ENCODE peak calls at places on chromosome 7, in seven cellular contexts. D, W, R, G, Q, Z and T are unnamed samples. For H3K4me1, the result is how much of the 10 kb centered on the place peaks cover.

GRCh38 chr7:36969376-36969775 is 245.1 kb upstream of the AOAH start:
- DNase-seq in R (no peak), D (no peak), Z (no peak), W (peak), G (no peak), Q (no peak), T (no peak)

GRCh38 chr7:141685285-141686035 is 16.5 kb downstream of the DENND11 start:
- DNase-seq in Z (peak), G (no peak), D (no peak), R (no peak), W (no peak), Q (no peak), T (no peak)

GRCh38 chr7:132650498-132650897 is 74.2 kb upstream of the PLXNA4 start:
- DNase-seq in W (no peak), D (no peak), R (no peak), G (peak), Z (peak), Q (no peak), T (no peak)

GRCh38 chr7:90250601-90251303 is 5.8 kb downstream of the CFAP69 start:
- DNase-seq in D (no peak), Z (peak), R (no peak), Q (no peak), W (no peak), G (peak), T (no peak)

GRCh38 chr7:70037171-70037933 is 439.1 kb downstream of the AUTS2 start:
- DNase-seq in Z (peak), G (peak), R (no peak), D (no peak), W (no peak), Q (no peak), T (no peak)

GRCh38 chr7:5450549-5451327 is 27.1 kb upstream of the TNRC18 start:
- DNase-seq in R (peak), D (peak), Q (peak), G (peak), W (peak), Z (peak), T (no peak)

GRCh38 chr7:142795339-142795863 is 24.6 kb downstream of the PRSS2 start:
- DNase-seq in Q (no peak), Z (peak), G (no peak), R (no peak), D (no peak), W (peak), T (no peak)

GRCh38 chr7:92404170-92404614 is 43.1 kb upstream of the GATAD1 start:
- DNase-seq in Z (no peak), D (no peak), G (no peak), W (peak), R (no peak), Q (no peak), T (no peak)

GRCh38 chr7:75951506-75951905 is 36.6 kb downstream of the POR start:
- DNase-seq in W (no peak), G (peak), D (peak), Q (no peak), R (no peak), Z (peak), T (no peak)

GRCh38 chr7:525740-526139 is 6.1 kb upstream of the PDGFA start:
- DNase-seq in D (no peak), W (no peak), Q (no peak), Z (peak), R (no peak), G (no peak), T (no peak)

GRCh38 chr7:18201349-18201748 is 173.7 kb upstream of the PRPS1L1 start:
- DNase-seq in D (peak), Q (no peak), G (no peak), Z (no peak), W (no peak), R (no peak), T (no peak)

GRCh38 chr7:749121-749520 is 22.0 kb upstream of the PRKAR1B start:
- DNase-seq in D (no peak), G (no peak), W (no peak), R (no peak), Q (peak), Z (peak), T (peak)

GRCh38 chr7:26699761-26700160 is 164.6 kb downstream of the SKAP2 start:
- DNase-seq in D (no peak), G (no peak), R (no peak), Q (no peak), Z (no peak), W (no peak), T (no peak)

GRCh38 chr7:101699884-101700283 is 70.8 kb upstream of the MYL10 start:
- DNase-seq in Q (no peak), G (no peak), Z (no peak), W (no peak), R (no peak), D (no peak), T (no peak)

GRCh38 chr7:36749282-36749960 is 25.1 kb upstream of the AOAH start:
- DNase-seq in Q (no peak), D (no peak), G (no peak), R (no peak), W (no peak), Z (peak), T (no peak)

GRCh38 chr7:121798896-121799295 is 74.1 kb upstream of the PTPRZ1 start:
- DNase-seq in R (peak), Q (no peak), D (no peak), Z (peak), W (no peak), G (no peak), T (no peak)

GRCh38 chr7:47526466-47526865 is 55.4 kb downstream of the TNS3 start:
- DNase-seq in Z (no peak), G (no peak), D (no peak), Q (no peak), W (no peak), R (no peak), T (no peak)

DNA sequence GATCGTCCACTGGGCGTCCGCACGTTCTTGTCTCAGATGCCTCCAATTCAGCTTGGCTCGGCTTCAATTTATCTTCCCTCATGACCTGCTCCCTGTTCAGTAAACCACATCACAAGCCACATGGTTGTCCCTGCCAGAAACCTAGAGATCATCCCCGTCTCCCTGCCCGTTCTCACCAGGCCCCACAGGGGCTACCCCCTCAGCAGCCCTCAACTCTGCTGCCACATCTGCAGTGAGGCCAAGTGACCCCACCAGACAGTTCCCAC is 14.1 kb upstream of the TTYH3 start:
- DNase-seq in G (no peak), W (no peak), D (no peak), R (no peak), Q (no peak), Z (no peak), T (no peak)
- H3K4me1 ChIP-seq in G (under half), W (under half), D (under half), R (under half), Q (under half), Z (under half), T (under half)

GRCh38 chr7:157930441-157930840 is 593.6 kb downstream of the DNAJB6 start:
- DNase-seq in R (no peak), G (no peak), Q (no peak), W (no peak), Z (no peak), D (no peak), T (no peak)

GRCh38 chr7:157927313-157927925 is 590.6 kb downstream of the DNAJB6 start:
- DNase-seq in Z (no peak), Q (no peak), R (no peak), G (no peak), D (no peak), W (no peak), T (no peak)

GRCh38 chr7:157928171-157928794 is 591.5 kb downstream of the DNAJB6 start:
- DNase-seq in Z (no peak), R (no peak), G (no peak), Q (no peak), W (no peak), D (no peak), T (no peak)

GRCh38 chr7:157929671-157930070 is 592.9 kb downstream of the DNAJB6 start:
- DNase-seq in G (no peak), R (no peak), Q (no peak), D (no peak), Z (no peak), W (no peak), T (no peak)

GRCh38 chr7:157928808-157929425 is 592.1 kb downstream of the DNAJB6 start:
- DNase-seq in Z (no peak), G (no peak), Q (no peak), W (no peak), R (no peak), D (no peak), T (no peak)
- H3K4me1 ChIP-seq in Z (under half), G (under half), Q (under half), W (under half), R (under half), D (under half), T (under half)

GRCh38 chr7:116214921-116215320 is 4.6 kb downstream of the TES start:
- DNase-seq in R (no peak), G (no peak), D (no peak), W (no peak), Z (no peak), Q (no peak), T (no peak)

GRCh38 chr7:116213361-116214155 is 3.2 kb downstream of the TES start:
- DNase-seq in G (peak), D (no peak), Q (no peak), R (no peak), Z (peak), W (no peak), T (no peak)

GRCh38 chr7:116211913-116212596 is 1.7 kb downstream of the TES start:
- DNase-seq in Z (no peak), W (no peak), G (no peak), D (no peak), R (no peak), Q (no peak), T (no peak)

GRCh38 chr7:116211006-116211912 is 920 bp downstream of the TES start:
- DNase-seq in R (peak), W (peak), G (peak), Z (peak), Q (peak), D (peak), T (peak)

DNA sequence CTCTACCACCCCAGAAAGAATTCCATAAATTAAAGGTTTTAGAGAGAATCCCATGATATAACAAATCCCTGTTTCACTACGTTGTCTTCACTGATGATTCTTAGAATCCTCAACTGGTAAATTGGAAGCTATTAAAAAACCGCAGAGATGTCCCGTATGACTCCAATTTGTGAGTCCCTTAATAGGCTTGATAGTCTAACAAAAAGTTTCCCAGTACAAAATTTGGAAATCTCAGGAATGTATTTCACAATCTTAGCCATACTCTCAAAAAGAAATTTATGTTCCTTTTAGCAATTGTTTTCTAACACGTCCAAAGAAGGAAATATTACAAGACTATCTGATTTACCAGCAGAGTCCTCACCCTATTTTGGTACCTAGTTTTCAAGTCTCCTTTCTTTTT is 2.5 kb downstream of the TES start:
- DNase-seq in R (no peak), W (no peak), D (no peak), Q (no peak), Z (no peak), G (peak), T (no peak)
- H3K4me1 ChIP-seq in R (under half), W (half or more), D (under half), Q (under half), Z (under half), G (under half), T (under half)

GRCh38 chr7:55069271-55069792 is 50.5 kb downstream of the EGFR start:
- DNase-seq in W (no peak), D (no peak), Q (no peak), G (no peak), Z (no peak), R (no peak), T (no peak)
- H3K4me1 ChIP-seq in W (under half), D (under half), Q (under half), G (half or more), Z (under half), R (under half), T (under half)

DNA sequence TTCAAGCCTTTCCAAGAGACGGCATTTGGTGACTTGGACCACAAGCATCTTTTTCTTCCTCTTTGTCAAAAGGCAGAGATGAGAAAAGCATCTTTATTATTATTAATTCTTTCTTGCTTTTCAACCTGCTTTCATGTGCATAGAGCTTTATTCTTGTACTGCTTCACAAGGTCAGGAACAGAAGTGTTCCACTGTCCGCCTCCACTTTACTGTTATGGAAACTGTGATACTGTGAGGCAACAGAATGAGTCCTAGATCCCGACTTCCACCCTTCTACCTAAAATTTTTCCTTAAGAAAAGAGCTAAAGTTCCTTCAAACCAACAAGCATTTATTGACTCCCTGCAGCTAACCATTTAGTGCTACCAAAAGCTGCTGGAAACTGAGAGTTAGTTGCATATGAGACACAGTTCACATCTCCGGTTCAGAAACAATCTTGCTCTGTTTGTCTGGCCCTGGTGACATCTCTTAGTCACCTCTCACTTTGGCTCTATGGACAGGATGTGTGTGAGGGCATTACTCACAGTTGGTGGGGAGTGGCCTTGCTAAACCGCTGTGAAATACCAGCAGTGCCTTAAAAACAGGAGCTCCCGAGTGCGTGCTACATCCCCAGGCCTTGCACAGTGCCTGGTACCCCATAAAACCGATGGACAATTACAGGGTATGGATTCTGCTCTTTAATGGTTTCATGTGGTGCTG is 77.1 kb upstream of the TRIL start:
- DNase-seq in D (no peak), R (no peak), G (peak), Z (peak), Q (no peak), W (no peak), T (no peak)
- H3K4me1 ChIP-seq in D (under half), R (under half), G (under half), Z (under half), Q (under half), W (under half), T (under half)

DNA sequence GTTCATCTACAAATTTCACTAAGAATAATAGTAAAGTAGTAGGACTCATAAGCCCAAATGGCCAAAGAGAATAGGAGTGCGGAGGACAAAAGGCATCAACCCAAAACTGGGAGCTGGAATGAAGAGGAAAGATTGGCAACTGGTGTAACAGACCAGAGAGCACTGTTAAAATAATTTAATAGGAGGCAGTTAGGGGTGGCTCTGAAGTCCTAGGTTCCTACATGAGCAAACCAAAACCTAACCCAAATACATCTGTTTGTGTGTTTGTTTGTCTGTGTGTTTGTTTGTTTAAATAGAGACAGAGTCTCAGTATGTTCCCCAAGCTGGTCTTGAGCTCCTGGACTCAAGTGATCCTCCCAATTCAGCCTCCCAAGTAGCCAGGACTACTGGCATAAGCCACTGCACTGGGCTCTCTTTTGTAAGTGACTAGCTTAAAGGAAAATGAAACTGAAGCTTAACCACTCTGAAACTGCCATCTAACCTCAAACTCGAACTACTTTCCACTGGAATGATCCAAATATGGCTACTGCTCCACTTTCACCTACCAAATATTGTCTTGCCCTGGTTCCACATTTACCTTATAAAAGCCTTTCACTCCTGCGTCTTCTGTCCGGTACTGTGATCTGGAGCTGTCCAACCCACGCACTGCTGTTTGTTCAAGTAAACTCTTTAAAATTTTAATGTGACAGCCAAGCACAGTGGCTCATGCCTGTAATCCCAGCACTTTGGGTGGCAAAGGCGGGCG is 94.9 kb downstream of the AKR1D1 start:
- DNase-seq in Q (peak), W (no peak), D (no peak), G (no peak), Z (no peak), R (peak), T (no peak)
- H3K4me1 ChIP-seq in Q (under half), W (under half), D (under half), G (under half), Z (under half), R (half or more), T (under half)

DNA sequence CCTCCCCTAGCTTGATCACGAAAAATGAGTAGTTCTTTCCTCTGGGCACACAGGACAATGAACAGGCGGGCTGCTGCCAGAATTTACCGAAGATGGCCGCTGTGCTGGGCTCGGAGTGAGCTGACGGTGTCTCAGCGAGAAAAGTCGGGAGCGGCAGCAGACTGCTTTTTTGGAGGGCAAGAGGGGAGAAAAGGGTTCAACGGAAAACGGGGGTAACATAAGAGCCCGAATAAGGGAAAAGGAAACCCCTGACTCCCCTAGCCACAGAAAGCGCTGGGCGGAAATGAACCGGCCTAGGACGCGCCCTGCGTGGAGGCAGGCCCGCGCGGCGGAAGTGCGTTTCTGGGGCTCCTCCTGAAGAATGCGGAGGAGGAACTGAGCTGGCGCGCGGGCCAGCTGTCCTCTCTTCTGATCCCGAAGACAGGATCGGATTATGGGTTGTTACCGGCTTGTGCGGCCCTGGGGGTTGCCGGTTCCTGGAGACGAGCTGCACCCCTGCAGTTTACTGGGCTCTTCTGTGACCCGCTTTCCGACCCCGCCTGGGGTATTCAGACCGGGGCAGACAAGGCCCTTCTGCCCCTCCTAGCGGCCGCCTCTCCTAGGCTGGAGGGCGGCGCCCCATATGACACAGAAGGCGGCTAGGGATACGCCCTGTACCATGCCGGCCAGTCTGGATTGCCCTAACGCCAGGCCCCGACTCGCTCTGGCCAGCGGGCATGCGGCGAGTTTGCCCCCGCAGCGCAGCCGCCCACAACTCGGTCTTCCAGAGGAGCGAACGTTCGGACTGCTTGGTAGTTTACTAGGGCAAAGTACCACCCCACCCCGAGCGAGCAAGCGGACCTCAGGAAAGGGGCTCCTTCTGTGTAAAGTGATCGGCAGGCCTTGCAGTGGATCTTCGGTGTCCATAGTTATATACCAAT is 30.1 kb upstream of the KMT2E start:
- DNase-seq in R (peak), D (peak), W (peak), G (peak), Q (peak), Z (peak), T (peak)
- H3K4me1 ChIP-seq in R (half or more), D (under half), W (under half), G (half or more), Q (under half), Z (under half), T (under half)

GRCh38 chr7:2474224-2474623 is 2.0 kb downstream of the GRIFIN start:
- DNase-seq in G (no peak), Q (no peak), R (no peak), Z (no peak), W (no peak), D (no peak), T (no peak)
- H3K4me1 ChIP-seq in G (under half), Q (under half), R (under half), Z (under half), W (under half), D (under half), T (under half)